ENCODE peak calls at places on chromosomes 4 and X, in four cellular contexts. N is activated T-cell treated with anti-CD3 and anti-CD28 coated beads for 1 hour, P is astrocyte, H is NCI-H1092 treated with DMSO at 0.1 percent for 48 hours. V is an unnamed sample.

GRCh38 chr4:121428721-121429120 is 47.9 kb upstream of the QRFPR start:
- DNase-seq in N (no peak), P (peak; percentile 11), H (no peak), V (no peak)

GRCh38 chr4:5804656-5805055 is 88.2 kb downstream of the CRMP1 start:
- DNase-seq in N (no peak), P (no peak), H (no peak), V (no peak)

GRCh38 chrX:109934434-109934833 is 68.5 kb upstream of the TMEM164 start:
- DNase-seq in N (no peak), P (peak; percentile 57), H (no peak), V (no peak)

GRCh38 chr4:158050942-158051341 is 121.9 kb downstream of the GASK1B start:
- DNase-seq in N (no peak), P (no peak), H (no peak), V (no peak)

GRCh38 chrX:8345473-8345872 is 119.2 kb upstream of the VCX3B start:
- DNase-seq in N (no peak), P (peak; percentile 80), H (no peak), V (no peak)

GRCh38 chrX:46922601-46923000 is 10.4 kb downstream of the JADE3 start:
- DNase-seq in N (no peak), P (no peak), H (no peak), V (no peak)

GRCh38 chr4:82624819-82625218 is 63.0 kb upstream of the TMEM150C start:
- DNase-seq in N (no peak), P (no peak), H (no peak), V (no peak)

GRCh38 chr4:157607996-157608395 is 387.5 kb downstream of the GRIA2 start:
- DNase-seq in N (no peak), P (no peak), H (no peak), V (no peak)

GRCh38 chrX:130172127-130172834 is 519 bp downstream of the RAB33A start:
- DNase-seq in N (no peak), P (no peak), H (peak; percentile 39), V (no peak)

GRCh38 chr4:7995866-7996265 is 56.2 kb upstream of the AFAP1 start:
- DNase-seq in N (no peak), P (no peak), H (no peak), V (no peak)